ENCODE peak calls at places on chromosome 14, in nine cellular contexts. G is foreskin fibroblast; O is choroid plexus epithelial cell; R is tibial nerve; X is lung; H is ovary; E is CD8-positive, alpha-beta T cell; N is right lobe of liver; Y is ascending aorta. I is an unnamed sample.

GRCh38 chr14:82533351-82533750 is 999.7 kb upstream of the SEL1L start:
- DNase-seq in G (no peak), O (no peak), R (no peak), X (no peak), H (no peak), E (no peak), N (no peak), Y (no peak), I (no peak)

GRCh38 chr14:81153187-81153586 is 67.6 kb downstream of the GTF2A1 start:
- DNase-seq in G (no peak), O (no peak), R (no peak), X (no peak), H (no peak), E (no peak), N (no peak), Y (no peak), I (no peak)

GRCh38 chr14:24095196-24096068 is 1.3 kb downstream of the PCK2 start:
- DNase-seq in G (peak), O (peak), R (peak), X (peak), H (no peak), E (no peak), N (peak), Y (no peak), I (no peak)

GRCh38 chr14:42541535-42542001 is 934.9 kb downstream of the LRFN5 start:
- DNase-seq in G (peak), O (no peak), R (no peak), X (no peak), H (no peak), E (no peak), N (no peak), Y (no peak), I (no peak)

GRCh38 chr14:29799718-29800117 is 127.9 kb downstream of the PRKD1 start:
- DNase-seq in G (no peak), O (peak), R (no peak), X (no peak), H (no peak), E (no peak), N (no peak), Y (no peak), I (no peak)

GRCh38 chr14:55130194-55130550 is 1.1 kb downstream of the LGALS3 start:
- DNase-seq in G (peak), O (no peak), R (no peak), X (no peak), H (no peak), E (no peak), N (no peak), Y (no peak), I (no peak)

GRCh38 chr14:68667313-68667791 is 125.5 kb downstream of the ZFP36L1 start:
- DNase-seq in G (peak), O (peak), R (no peak), X (no peak), H (peak), E (no peak), N (no peak), Y (no peak), I (no peak)

GRCh38 chr14:58899317-58899713 is 261.6 kb downstream of the DACT1 start:
- DNase-seq in G (peak), O (peak), R (no peak), X (no peak), H (no peak), E (no peak), N (no peak), Y (no peak), I (no peak)

GRCh38 chr14:21384494-21384851 is 654 bp upstream of the SUPT16H start:
- DNase-seq in G (no peak), O (no peak), R (no peak), X (no peak), H (no peak), E (peak), N (peak), Y (no peak), I (no peak)

GRCh38 chr14:89457007-89457406 is 40.0 kb upstream of the FOXN3 start:
- DNase-seq in G (no peak), O (no peak), R (no peak), X (no peak), H (no peak), E (no peak), N (no peak), Y (no peak), I (no peak)

GRCh38 chr14:52043690-52044089 is 25.2 kb downstream of the NID2 start:
- DNase-seq in G (peak), O (peak), R (no peak), X (no peak), H (no peak), E (no peak), N (no peak), Y (no peak), I (no peak)

GRCh38 chr14:85301506-85301905 is 228.4 kb upstream of the FLRT2 start:
- DNase-seq in G (no peak), O (no peak), R (no peak), X (no peak), H (no peak), E (no peak), N (no peak), Y (no peak), I (no peak)

GRCh38 chr14:20679907-20680306 is 4.5 kb upstream of the RNASE4 start:
- DNase-seq in G (peak), O (peak), R (no peak), X (peak), H (no peak), E (no peak), N (no peak), Y (no peak), I (no peak)

GRCh38 chr14:36660736-36661505 is 739 bp upstream of the PAX9 start:
- DNase-seq in G (no peak), O (no peak), R (no peak), X (no peak), H (no peak), E (no peak), N (no peak), Y (no peak), I (no peak)

GRCh38 chr14:96423446-96424103 is 31.6 kb downstream of the AK7 start:
- DNase-seq in G (no peak), O (no peak), R (no peak), X (no peak), H (no peak), E (no peak), N (no peak), Y (no peak), I (no peak)

GRCh38 chr14:33287204-33287603 is 348.5 kb downstream of the NPAS3 start:
- DNase-seq in G (no peak), O (peak), R (no peak), X (no peak), H (no peak), E (no peak), N (no peak), Y (no peak), I (no peak)

GRCh38 chr14:67881225-67881624 is 61.6 kb downstream of the RAD51B start:
- DNase-seq in G (no peak), O (no peak), R (no peak), X (no peak), H (no peak), E (no peak), N (no peak), Y (no peak), I (no peak)

GRCh38 chr14:92578511-92578910 is 64.9 kb downstream of the RIN3 start:
- DNase-seq in G (peak), O (peak), R (no peak), X (no peak), H (no peak), E (no peak), N (no peak), Y (peak), I (no peak)

GRCh38 chr14:104732355-104732804 is 8.4 kb downstream of the ADSS1 start:
- DNase-seq in G (no peak), O (no peak), R (no peak), X (peak), H (no peak), E (no peak), N (peak), Y (no peak), I (no peak)

GRCh38 chr14:66842911-66843572 is 335.1 kb downstream of the GPHN start:
- DNase-seq in G (no peak), O (no peak), R (no peak), X (no peak), H (no peak), E (no peak), N (no peak), Y (no peak), I (no peak)

GRCh38 chr14:87990687-87991086 is 2.3 kb downstream of the GALC start:
- DNase-seq in G (peak), O (no peak), R (no peak), X (no peak), H (peak), E (no peak), N (no peak), Y (no peak), I (no peak)

GRCh38 chr14:98548071-98548686 is 723.8 kb downstream of the BCL11B start:
- DNase-seq in G (no peak), O (no peak), R (no peak), X (no peak), H (no peak), E (no peak), N (no peak), Y (no peak), I (no peak)

GRCh38 chr14:22071001-22071400 is 397.4 kb upstream of the OR4E1 start:
- DNase-seq in G (no peak), O (no peak), R (no peak), X (no peak), H (no peak), E (peak), N (no peak), Y (no peak), I (no peak)

GRCh38 chr14:34710006-34710405 is 4.4 kb downstream of the CFL2 start:
- DNase-seq in G (no peak), O (no peak), R (no peak), X (no peak), H (no peak), E (no peak), N (no peak), Y (no peak), I (no peak)
- H3K4me3 ChIP-seq in G (no peak), O (no peak), R (no peak), X (no peak), H (no peak), E (no peak), N (no peak), Y (no peak), I (no peak)

DNA sequence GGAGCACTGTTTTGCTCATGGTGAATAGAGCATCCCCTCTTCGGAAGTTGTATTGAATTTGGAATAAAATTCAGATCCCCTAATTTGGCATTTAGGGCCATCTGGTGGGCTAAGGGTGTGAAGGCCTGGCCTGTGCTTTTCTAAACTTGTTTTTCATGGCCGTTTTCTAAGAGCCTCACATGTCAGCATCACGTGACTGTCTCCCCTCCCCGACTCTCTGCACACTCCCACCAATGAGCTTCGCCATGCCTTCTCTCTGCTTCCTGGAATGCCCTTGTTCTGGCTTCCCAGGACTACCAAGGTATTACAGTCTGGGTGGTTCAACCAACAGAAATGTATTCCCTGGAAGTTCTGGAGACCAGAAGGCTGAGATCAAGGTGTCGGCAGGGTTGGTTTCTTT is 85.3 kb downstream of the PRIMA1 start:
- DNase-seq in G (no peak), O (no peak), R (no peak), X (no peak), H (no peak), E (no peak), N (no peak), Y (no peak), I (no peak)
- TF ChIP-seq CTCF in G (no peak), O (no peak), R (no peak), X (no peak), H (no peak), E (no peak), N (no peak), Y (no peak), I (no peak)

DNA sequence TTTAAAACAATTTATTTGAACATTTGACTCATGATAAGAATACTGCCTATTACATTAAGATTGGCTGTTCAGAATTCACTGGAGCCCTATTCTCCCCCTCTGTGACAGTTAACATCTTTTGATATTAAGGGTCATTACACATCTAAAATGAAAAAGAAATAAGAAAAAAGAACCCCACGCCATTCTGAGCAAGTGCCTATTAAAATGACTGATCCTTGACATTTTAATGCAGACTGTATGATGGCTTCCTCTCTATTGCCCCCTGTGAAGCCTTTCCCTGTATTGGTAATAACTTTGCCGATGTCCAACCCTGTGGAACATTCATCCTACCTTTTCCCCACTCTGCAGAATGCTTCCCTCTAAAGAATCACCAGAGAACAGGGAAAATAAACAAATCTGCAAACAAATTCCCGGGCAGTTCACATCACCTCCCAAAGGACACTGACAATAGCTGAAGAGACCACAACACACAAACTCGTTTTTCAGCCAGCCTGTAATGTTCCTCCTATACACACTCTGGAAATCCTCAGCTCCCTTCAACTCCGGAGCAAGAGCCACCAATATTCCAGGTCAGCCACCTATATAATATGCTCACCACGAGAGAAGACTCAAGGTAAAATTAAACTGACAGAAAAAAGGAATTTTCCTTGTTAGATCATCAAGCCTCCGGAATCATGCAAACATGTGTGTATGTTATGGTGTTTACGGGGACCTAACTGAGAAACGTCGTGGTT is 2.1 kb downstream of the NIN start:
- DNase-seq in G (no peak), O (no peak), R (no peak), X (no peak), H (no peak), E (no peak), N (no peak), Y (no peak), I (no peak)
- H3K4me3 ChIP-seq in G (peak), O (peak), R (no peak), X (no peak), H (no peak), E (peak), N (no peak), Y (no peak), I (peak)

GRCh38 chr14:54001189-54001878 is 44.7 kb upstream of the BMP4 start:
- DNase-seq in G (peak), O (no peak), R (no peak), X (no peak), H (no peak), E (no peak), N (no peak), Y (no peak), I (no peak)
- TF ChIP-seq CTCF in G (no peak), O (no peak), R (no peak), X (no peak), H (no peak), E (no peak), N (no peak), Y (no peak), I (no peak)